ENCODE peak calls at places on chromosomes 7 and 10, in ten cellular contexts. Z, H, S, E, I, W, J, Q, L and C are unnamed samples.

GRCh38 chr7:41103331-41103730 is 599.6 kb downstream of the INHBA start:
- DNase-seq in Z (peak), H (no peak), S (no peak), E (no peak), I (no peak), W (no peak), J (no peak), Q (no peak), L (no peak), C (no peak)

GRCh38 chr7:16916111-16916639 is 34.4 kb upstream of the AGR3 start:
- DNase-seq in Z (peak), H (no peak), S (no peak), E (no peak), I (peak), W (no peak), J (no peak), Q (no peak), L (no peak), C (peak)

GRCh38 chr10:80468002-80468401 is 13.9 kb downstream of the TSPAN14 start:
- DNase-seq in Z (no peak), H (peak), S (peak), E (no peak), I (no peak), W (peak), J (peak), Q (peak), L (no peak), C (no peak)

GRCh38 chr10:38072552-38072951 is 21.6 kb upstream of the ZNF37A start:
- DNase-seq in Z (no peak), H (no peak), S (no peak), E (no peak), I (no peak), W (no peak), J (no peak), Q (no peak), L (no peak), C (no peak)

GRCh38 chr7:17971392-17971791 is 31.1 kb upstream of the SNX13 start:
- DNase-seq in Z (peak), H (no peak), S (peak), E (no peak), I (peak), W (no peak), J (no peak), Q (no peak), L (no peak), C (no peak)

GRCh38 chr7:20307901-20308300 is 22.8 kb upstream of the ITGB8 start:
- DNase-seq in Z (peak), H (no peak), S (no peak), E (no peak), I (no peak), W (no peak), J (no peak), Q (no peak), L (no peak), C (no peak)

GRCh38 chr10:129848571-129849451 is 115.3 kb downstream of the EBF3 start:
- DNase-seq in Z (no peak), H (no peak), S (no peak), E (no peak), I (peak), W (no peak), J (peak), Q (no peak), L (no peak), C (no peak)

GRCh38 chr7:138460176-138460648 is at the start of gene TRIM24:
- DNase-seq in Z (peak), H (peak), S (no peak), E (no peak), I (no peak), W (no peak), J (peak), Q (peak), L (no peak), C (peak)

GRCh38 chr7:4808565-4808964 is 33.1 kb downstream of the AP5Z1 start:
- DNase-seq in Z (no peak), H (no peak), S (no peak), E (no peak), I (no peak), W (no peak), J (no peak), Q (no peak), L (no peak), C (no peak)

GRCh38 chr10:121988361-121989324 is at the start of gene TACC2:
- DNase-seq in Z (no peak), H (peak), S (no peak), E (no peak), I (no peak), W (no peak), J (no peak), Q (no peak), L (no peak), C (no peak)

GRCh38 chr10:20257422-20257821 is 441.2 kb downstream of the PLXDC2 start:
- DNase-seq in Z (no peak), H (no peak), S (no peak), E (no peak), I (no peak), W (no peak), J (no peak), Q (no peak), L (no peak), C (no peak)

GRCh38 chr7:79880312-79880711 is 254.3 kb upstream of the GNAI1 start:
- DNase-seq in Z (no peak), H (no peak), S (no peak), E (no peak), I (no peak), W (no peak), J (no peak), Q (no peak), L (peak), C (no peak)

GRCh38 chr10:1206601-1207000 is 150.4 kb downstream of the WDR37 start:
- DNase-seq in Z (no peak), H (peak), S (no peak), E (no peak), I (no peak), W (no peak), J (peak), Q (no peak), L (no peak), C (no peak)

GRCh38 chr7:69256634-69257081 is 341.6 kb upstream of the AUTS2 start:
- DNase-seq in Z (peak), H (peak), S (no peak), E (no peak), I (peak), W (peak), J (peak), Q (peak), L (no peak), C (no peak)

GRCh38 chr10:11024596-11024995 is 6.9 kb downstream of the CELF2 start:
- DNase-seq in Z (peak), H (no peak), S (peak), E (peak), I (peak), W (no peak), J (no peak), Q (no peak), L (no peak), C (no peak)

GRCh38 chr10:85787393-85787792 is 579.2 kb downstream of the GRID1 start:
- DNase-seq in Z (no peak), H (no peak), S (no peak), E (no peak), I (no peak), W (no peak), J (peak), Q (no peak), L (no peak), C (no peak)

GRCh38 chr10:35294506-35294905 is 41.8 kb upstream of the CCNY start:
- DNase-seq in Z (no peak), H (no peak), S (no peak), E (no peak), I (no peak), W (no peak), J (no peak), Q (no peak), L (no peak), C (no peak)

GRCh38 chr10:3778708-3779108 is 6.3 kb downstream of the KLF6 start:
- DNase-seq in Z (no peak), H (no peak), S (peak), E (no peak), I (peak), W (no peak), J (no peak), Q (no peak), L (no peak), C (no peak)

GRCh38 chr10:110739811-110740271 is 95.7 kb downstream of the RBM20 start:
- DNase-seq in Z (peak), H (no peak), S (no peak), E (no peak), I (no peak), W (no peak), J (no peak), Q (no peak), L (no peak), C (no peak)

GRCh38 chr10:119409906-119410305 is 132.6 kb downstream of the RGS10 start:
- DNase-seq in Z (no peak), H (peak), S (peak), E (no peak), I (no peak), W (peak), J (no peak), Q (peak), L (no peak), C (no peak)

GRCh38 chr7:28808786-28809533 is 149.2 kb downstream of the TRIL start:
- DNase-seq in Z (peak), H (peak), S (no peak), E (no peak), I (peak), W (no peak), J (peak), Q (peak), L (no peak), C (no peak)

GRCh38 chr7:137454169-137455166 is 110.9 kb upstream of the PTN start:
- DNase-seq in Z (peak), H (no peak), S (peak), E (peak), I (peak), W (peak), J (peak), Q (no peak), L (no peak), C (peak)

GRCh38 chr10:58282615-58283014 is 13.7 kb downstream of the CISD1 start:
- DNase-seq in Z (no peak), H (no peak), S (peak), E (no peak), I (no peak), W (no peak), J (no peak), Q (no peak), L (no peak), C (no peak)

GRCh38 chr7:30445770-30446169 is 32.8 kb downstream of the NOD1 start:
- DNase-seq in Z (peak), H (peak), S (no peak), E (no peak), I (peak), W (peak), J (peak), Q (peak), L (peak), C (no peak)

GRCh38 chr7:2196381-2197378 is 36.1 kb downstream of the MAD1L1 start:
- DNase-seq in Z (no peak), H (peak), S (no peak), E (no peak), I (no peak), W (no peak), J (peak), Q (no peak), L (no peak), C (no peak)

GRCh38 chr7:139709460-139709859 is 68.3 kb downstream of the HIPK2 start:
- DNase-seq in Z (peak), H (no peak), S (no peak), E (no peak), I (peak), W (no peak), J (no peak), Q (no peak), L (no peak), C (peak)

GRCh38 chr10:13587367-13587766 is 602 bp downstream of the PRPF18 start:
- DNase-seq in Z (no peak), H (no peak), S (no peak), E (no peak), I (no peak), W (no peak), J (no peak), Q (no peak), L (no peak), C (no peak)

GRCh38 chr7:143512488-143513340 is 35.0 kb downstream of the TAS2R41 start:
- DNase-seq in Z (no peak), H (no peak), S (no peak), E (no peak), I (no peak), W (no peak), J (no peak), Q (no peak), L (no peak), C (no peak)

GRCh38 chr7:83410989-83411591 is 237.8 kb downstream of the SEMA3E start:
- DNase-seq in Z (peak), H (no peak), S (peak), E (peak), I (peak), W (no peak), J (no peak), Q (no peak), L (peak), C (peak)

DNA sequence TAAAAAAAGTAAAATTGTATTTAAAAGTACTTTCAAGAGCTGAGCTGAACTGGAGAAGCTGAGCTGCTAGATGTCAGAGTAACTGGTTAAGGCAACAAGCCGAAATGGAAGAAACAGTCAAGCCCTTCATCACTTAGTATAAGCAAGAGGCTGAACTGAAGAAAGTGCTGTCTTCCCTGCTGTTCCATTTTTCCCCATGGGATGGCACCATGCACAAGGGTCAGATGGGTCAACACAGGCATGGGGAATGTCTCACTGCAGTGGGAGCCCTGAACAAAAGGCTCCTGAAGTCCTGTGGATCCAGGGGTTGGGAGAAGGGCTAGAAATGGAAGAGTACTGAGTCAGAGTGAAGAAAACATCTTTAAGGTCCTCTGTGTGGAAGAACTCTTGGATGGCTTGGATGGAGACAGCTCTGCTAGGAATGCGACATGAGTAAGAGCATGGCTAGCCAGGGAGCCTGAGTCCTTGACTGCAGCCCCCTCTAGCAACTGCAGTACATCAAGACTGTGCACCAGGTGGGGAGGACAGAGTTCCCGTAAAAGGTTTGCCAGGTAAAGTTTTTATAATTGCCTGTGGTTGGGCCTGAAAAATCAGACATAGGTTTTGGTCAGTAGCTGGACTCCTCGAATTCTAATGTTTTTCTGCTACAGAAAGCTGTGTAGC is 348.3 kb downstream of the GPR158 start:
- DNase-seq in Z (peak), H (no peak), S (peak), E (no peak), I (no peak), W (no peak), J (no peak), Q (no peak), L (peak), C (no peak)
- TF ChIP-seq CTCF in Z (no peak), H (no peak), S (peak), E (peak), I (no peak), W (no peak), J (no peak), Q (no peak), L (peak), C (no peak)

GRCh38 chr7:106600569-106601373 is 60.2 kb downstream of the CCDC71L start:
- DNase-seq in Z (peak), H (no peak), S (no peak), E (peak), I (no peak), W (no peak), J (no peak), Q (no peak), L (no peak), C (no peak)

GRCh38 chr7:106597751-106598619 is 63.0 kb downstream of the CCDC71L start:
- DNase-seq in Z (no peak), H (no peak), S (peak), E (no peak), I (no peak), W (no peak), J (no peak), Q (no peak), L (no peak), C (no peak)

GRCh38 chr7:106599343-106599698 is 61.6 kb downstream of the CCDC71L start:
- DNase-seq in Z (no peak), H (no peak), S (no peak), E (no peak), I (no peak), W (no peak), J (no peak), Q (no peak), L (no peak), C (no peak)

GRCh38 chr7:106597014-106597413 is 63.9 kb downstream of the CCDC71L start:
- DNase-seq in Z (no peak), H (no peak), S (no peak), E (no peak), I (no peak), W (no peak), J (no peak), Q (no peak), L (no peak), C (no peak)

DNA sequence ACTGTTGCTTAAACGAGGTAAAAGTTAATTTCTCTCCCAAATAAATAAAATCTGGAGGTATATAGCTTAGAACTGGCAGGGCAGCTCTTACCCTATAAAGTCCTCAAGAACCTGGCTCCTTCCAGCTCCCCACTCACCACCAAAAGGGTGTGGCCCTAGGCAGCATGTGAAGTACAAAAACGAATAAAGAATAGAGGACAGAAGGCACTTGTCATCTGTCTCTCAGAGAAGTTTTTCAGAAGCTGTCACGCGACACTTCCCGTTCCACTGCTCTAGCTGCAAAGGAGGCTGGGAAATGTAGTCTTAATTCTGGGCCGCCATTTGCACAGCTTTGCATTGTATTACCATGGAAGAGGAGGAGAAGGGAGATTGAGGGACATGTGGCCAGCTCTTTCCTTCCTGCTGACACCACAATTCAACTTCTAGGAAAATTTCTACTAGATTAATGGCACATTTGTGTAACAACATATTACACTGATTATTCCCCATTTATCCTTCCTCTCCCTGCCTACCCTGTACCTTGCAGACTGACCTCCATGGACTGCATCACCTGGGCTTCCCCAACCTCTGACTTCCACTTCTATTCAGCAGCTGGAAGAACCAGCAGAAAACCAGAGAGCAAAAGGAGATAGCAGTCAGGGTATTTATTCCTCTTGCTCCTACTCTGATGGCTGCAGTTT is 62.2 kb downstream of the CCDC71L start:
- DNase-seq in Z (peak), H (peak), S (peak), E (no peak), I (peak), W (peak), J (peak), Q (peak), L (peak), C (peak)
- H3K4me3 ChIP-seq in Z (peak), H (peak), S (peak), E (peak), I (peak), W (peak), J (no peak), Q (peak), L (peak), C (peak)

GRCh38 chr10:97686301-97686961 is 610 bp downstream of the AVPI1 start:
- DNase-seq in Z (no peak), H (no peak), S (no peak), E (no peak), I (no peak), W (no peak), J (peak), Q (no peak), L (no peak), C (no peak)

GRCh38 chr10:97684866-97685394 is 2.1 kb downstream of the AVPI1 start:
- DNase-seq in Z (no peak), H (no peak), S (no peak), E (no peak), I (no peak), W (no peak), J (no peak), Q (no peak), L (no peak), C (no peak)

GRCh38 chr10:97683556-97684357 is 3.3 kb downstream of the AVPI1 start:
- DNase-seq in Z (peak), H (no peak), S (peak), E (no peak), I (peak), W (no peak), J (no peak), Q (no peak), L (no peak), C (no peak)

GRCh38 chr10:97686962-97687784 is at the start of gene AVPI1:
- DNase-seq in Z (peak), H (peak), S (peak), E (peak), I (peak), W (peak), J (peak), Q (peak), L (peak), C (peak)

DNA sequence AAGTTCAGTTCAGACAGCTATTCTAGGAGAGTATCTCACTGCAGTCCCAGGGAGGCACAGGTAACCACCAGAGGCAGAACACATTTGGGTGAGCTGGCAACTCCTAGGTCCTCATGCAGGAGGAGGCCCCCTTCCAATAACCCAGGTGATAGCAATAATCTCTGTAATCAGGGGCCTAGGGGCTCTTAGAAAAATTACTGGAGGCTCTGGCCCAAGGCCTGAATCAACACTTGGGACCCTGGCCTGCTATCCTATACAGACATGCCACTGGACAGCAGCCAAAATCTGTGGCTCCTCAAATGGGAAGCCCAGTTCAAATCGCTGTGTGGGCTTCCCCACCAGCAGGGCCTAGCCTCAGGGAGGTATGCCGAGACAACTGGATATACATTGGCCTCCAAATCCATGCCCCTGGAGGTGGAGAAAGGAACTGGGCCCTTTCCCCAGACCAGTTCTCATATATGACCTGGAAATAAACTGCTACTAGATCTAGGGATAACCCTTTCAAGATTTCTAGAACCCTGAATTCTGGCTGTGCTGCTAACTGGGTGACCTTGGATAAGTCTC is 1.6 kb downstream of the AVPI1 start:
- DNase-seq in Z (peak), H (peak), S (peak), E (no peak), I (no peak), W (no peak), J (no peak), Q (no peak), L (peak), C (no peak)
- TF ChIP-seq CTCF in Z (peak), H (peak), S (no peak), E (peak), I (peak), W (peak), J (no peak), Q (no peak), L (peak), C (peak)

GRCh38 chr10:78819361-78820006 is 249.3 kb upstream of the ZMIZ1 start:
- DNase-seq in Z (no peak), H (no peak), S (no peak), E (no peak), I (no peak), W (no peak), J (no peak), Q (no peak), L (no peak), C (no peak)
- H3K4me3 ChIP-seq in Z (no peak), H (no peak), S (no peak), E (no peak), I (no peak), W (no peak), J (no peak), Q (no peak), L (no peak), C (no peak)

GRCh38 chr10:134743-135600 is at the start of gene ZMYND11:
- DNase-seq in Z (peak), H (peak), S (peak), E (no peak), I (peak), W (no peak), J (peak), Q (peak), L (peak), C (no peak)
- TF ChIP-seq CTCF in Z (no peak), H (no peak), S (no peak), E (no peak), I (no peak), W (no peak), J (no peak), Q (no peak), L (no peak), C (no peak)